ENCODE peak calls at places on chromosomes 13 and 19, in five cellular contexts. F is T-helper 9 cell; O is stimulated activated CD4-positive, alpha-beta T cell treated with anti-CD3 and anti-CD28 coated beads, Interleukin-2, amount 100 ng/mL, for 48 hours; U is heart left ventricle; M is dermis blood vessel endothelial cell. I is an unnamed sample.
A peak's percentile ranks its signal among the peaks of the same experiment; 100 is the strongest.

GRCh38 chr19:16447015-16447384 is 24.8 kb downstream of the EPS15L1 start:
- DNase-seq in O (peak; percentile 28), U (peak; percentile 84), F (no peak), M (no peak), I (peak; percentile 40)

GRCh38 chr13:27384285-27384684 is 40.1 kb upstream of the GTF3A start:
- DNase-seq in F (no peak), M (no peak), U (no peak), O (no peak), I (no peak)

GRCh38 chr13:83333614-83334388 is 548.5 kb downstream of the SLITRK1 start:
- DNase-seq in O (no peak), F (no peak), M (no peak), U (no peak), I (no peak)

GRCh38 chr19:30689474-30689873 is 317.3 kb downstream of the ZNF536 start:
- DNase-seq in M (no peak), U (no peak), O (no peak), F (no peak), I (no peak)

GRCh38 chr19:29665826-29666633 is 769 bp downstream of the PLEKHF1 start:
- DNase-seq in U (peak; percentile 86), O (no peak), M (peak; percentile 44), F (no peak), I (peak; percentile 37)

GRCh38 chr13:46575843-46576242 is 22.9 kb downstream of the LRCH1 start:
- DNase-seq in M (peak; percentile 57), O (no peak), F (no peak), U (peak; percentile 45), I (no peak)

GRCh38 chr13:112767506-112768471 is 78.0 kb downstream of the ATP11A start:
- DNase-seq in M (no peak), F (no peak), U (no peak), O (no peak), I (no peak)

GRCh38 chr19:5775668-5776309 is 8.8 kb downstream of the PRR22 start:
- DNase-seq in U (no peak), F (no peak), M (no peak), O (no peak), I (no peak)

GRCh38 chr13:110639935-110640334 is 24.6 kb downstream of the NAXD start:
- DNase-seq in M (no peak), O (no peak), U (no peak), F (no peak), I (no peak)

GRCh38 chr13:23618341-23618740 is 48.1 kb downstream of the TNFRSF19 start:
- DNase-seq in F (no peak), U (no peak), O (no peak), M (peak; percentile 72), I (no peak)

GRCh38 chr13:72469932-72470331 is 257.5 kb downstream of the MZT1 start:
- DNase-seq in U (no peak), O (no peak), F (no peak), M (no peak), I (no peak)

GRCh38 chr13:31409678-31410356 is 210.0 kb downstream of the B3GLCT start:
- DNase-seq in O (no peak), M (no peak), F (no peak), U (no peak), I (no peak)

GRCh38 chr19:15831626-15832025 is 16.2 kb upstream of the OR10H1 start:
- DNase-seq in O (no peak), U (no peak), F (no peak), M (no peak), I (no peak)

GRCh38 chr19:17209126-17210036 is 5.8 kb upstream of the USE1 start:
- DNase-seq in F (no peak), O (peak; percentile 51), U (no peak), M (peak; percentile 37), I (no peak)

GRCh38 chr19:45817725-45818301 is 2.7 kb upstream of the RSPH6A start:
- DNase-seq in O (no peak), F (no peak), U (no peak), M (no peak), I (no peak)

I was measured in NK-92 treated with Interleukin-12 subunit alpha and Interleukin-12 subunit beta, amount 100 ng/mL, for 24 hours.